ENCODE peak calls at places on chromosomes 16 and 17, in six cellular contexts. B is upper lobe of right lung; P is pancreas; U is brain microvascular endothelial cell; D is effector memory CD4-positive, alpha-beta T cell; K is left lung. C is an unnamed sample.

GRCh38 chr16:87543436-87544191 is 50.8 kb upstream of the ZCCHC14 start:
- DNase-seq in B (no peak), P (no peak), D (no peak), U (peak; percentile 31), K (no peak), C (no peak)

GRCh38 chr17:67139784-67140665 is 95.7 kb downstream of the CACNG1 start:
- DNase-seq in P (peak; percentile 91), D (no peak), U (no peak), K (no peak), B (no peak), C (no peak)

GRCh38 chr17:10316986-10317834 is 55.6 kb downstream of the MYH13 start:
- DNase-seq in U (peak; percentile 10), D (no peak), K (peak; percentile 84), B (peak; percentile 84), P (peak; percentile 50), C (no peak)

GRCh38 chr17:39709998-39710964 is 10.4 kb downstream of the ERBB2 start:
- DNase-seq in D (no peak), U (no peak), K (peak; percentile 67), P (no peak), B (no peak), C (no peak)

GRCh38 chr17:72191901-72192300 is 71.1 kb downstream of the SOX9 start:
- DNase-seq in D (no peak), U (no peak), B (no peak), K (no peak), P (no peak), C (no peak)

GRCh38 chr17:28865946-28866752 is 11.3 kb downstream of the ERAL1 start:
- DNase-seq in P (no peak), K (peak; percentile 36), U (no peak), B (no peak), D (no peak), C (no peak)

GRCh38 chr17:80836971-80837481 is 154.6 kb upstream of the CHMP6 start:
- DNase-seq in D (no peak), B (no peak), P (no peak), K (peak; percentile 57), U (no peak), C (no peak)

GRCh38 chr16:56675685-56676210 is 6.1 kb downstream of the MT1H start:
- DNase-seq in D (no peak), B (no peak), U (no peak), P (no peak), K (no peak), C (no peak)

GRCh38 chr17:69066482-69066881 is 5.8 kb upstream of the ABCA9 start:
- DNase-seq in D (no peak), U (no peak), P (no peak), K (no peak), B (no peak), C (no peak)

GRCh38 chr16:82051656-82052055 is 16.6 kb downstream of the HSD17B2 start:
- DNase-seq in K (no peak), B (no peak), P (no peak), D (no peak), U (no peak), C (no peak)

GRCh38 chr16:54346046-54346445 is 59.5 kb upstream of the IRX3 start:
- DNase-seq in B (no peak), D (no peak), P (no peak), U (no peak), K (no peak), C (no peak)

GRCh38 chr16:89279666-89280481 is 62.4 kb downstream of the ZNF778 start:
- DNase-seq in B (no peak), P (no peak), U (no peak), K (peak; percentile 73), D (no peak), C (no peak)

GRCh38 chr16:88685156-88686061 is 898 bp downstream of the SNAI3 start:
- DNase-seq in P (no peak), D (no peak), K (peak; percentile 80), U (peak; percentile 48), B (peak; percentile 75), C (no peak)

GRCh38 chr17:27540300-27541105 is 84.3 kb downstream of the KSR1 start:
- DNase-seq in U (peak; percentile 99), P (peak; percentile 98), K (peak; percentile 92), D (no peak), B (peak; percentile 94), C (peak; percentile 75)

GRCh38 chr16:28324235-28324886 is 32.0 kb downstream of the SBK1 start:
- DNase-seq in B (peak; percentile 46), D (no peak), P (no peak), K (no peak), U (no peak), C (no peak)

GRCh38 chr16:78906135-78906534 is 694.4 kb downstream of the MAF start:
- DNase-seq in K (no peak), U (no peak), B (no peak), D (no peak), P (no peak), C (no peak)

GRCh38 chr16:27318399-27319256 is 4.9 kb downstream of the IL4R start:
- DNase-seq in K (peak; percentile 90), P (no peak), D (no peak), U (peak; percentile 56), B (peak; percentile 84), C (peak; percentile 34)

GRCh38 chr17:29623283-29623647 is 553 bp upstream of the CORO6 start:
- DNase-seq in U (no peak), D (no peak), K (no peak), B (no peak), P (no peak), C (no peak)

GRCh38 chr16:85862476-85863383 is 36.2 kb upstream of the IRF8 start:
- DNase-seq in K (no peak), U (no peak), B (no peak), P (no peak), D (no peak), C (no peak)

GRCh38 chr17:68544111-68544510 is 31.9 kb downstream of the PRKAR1A start:
- DNase-seq in D (no peak), P (no peak), B (no peak), K (no peak), U (no peak), C (no peak)

GRCh38 chr16:28901862-28902261 is 23.2 kb downstream of the RABEP2 start:
- DNase-seq in B (no peak), P (no peak), D (no peak), U (no peak), K (no peak), C (no peak)

GRCh38 chr17:67376509-67376891 is 581 bp upstream of the PITPNC1 start:
- DNase-seq in K (no peak), B (no peak), P (no peak), D (no peak), U (peak; percentile 34), C (no peak)

GRCh38 chr17:36486204-36487194 is at the start of gene ZNHIT3:
- DNase-seq in B (peak; percentile 94), P (peak; percentile 86), U (peak; percentile 92), K (peak; percentile 96), D (peak; percentile 87), C (peak; percentile 91)
- H3K27ac ChIP-seq in B (peak within 1 kb of the TSS; percentile 91), P (peak within 1 kb of the TSS; percentile 10), U (no peak within 1 kb of the TSS), K (peak within 1 kb of the TSS; percentile 75), D (peak within 1 kb of the TSS; percentile 84), C (peak within 1 kb of the TSS; percentile 90)

GRCh38 chr16:84252214-84252613 is 12.4 kb upstream of the KCNG4 start:
- DNase-seq in B (no peak), D (no peak), K (no peak), U (no peak), P (no peak), C (no peak)
- H3K36me3 ChIP-seq in B (no peaks in the 10 kb centered on the region), D (no peaks in the 10 kb centered on the region), K (no peaks in the 10 kb centered on the region), U (no peaks in the 10 kb centered on the region), P (no peaks in the 10 kb centered on the region), C (no peaks in the 10 kb centered on the region)

GRCh38 chr16:11800385-11800718 is 3.3 kb upstream of the ZC3H7A start:
- DNase-seq in K (no peak), P (no peak), B (peak; percentile 17), D (no peak), U (no peak), C (no peak)
- H3K27ac ChIP-seq in K (peak overlapping the region; percentile 23), P (no peak overlapping the region), B (no peak overlapping the region), D (peak overlapping the region; percentile 21), U (no peak overlapping the region), C (no peak overlapping the region)

DNA sequence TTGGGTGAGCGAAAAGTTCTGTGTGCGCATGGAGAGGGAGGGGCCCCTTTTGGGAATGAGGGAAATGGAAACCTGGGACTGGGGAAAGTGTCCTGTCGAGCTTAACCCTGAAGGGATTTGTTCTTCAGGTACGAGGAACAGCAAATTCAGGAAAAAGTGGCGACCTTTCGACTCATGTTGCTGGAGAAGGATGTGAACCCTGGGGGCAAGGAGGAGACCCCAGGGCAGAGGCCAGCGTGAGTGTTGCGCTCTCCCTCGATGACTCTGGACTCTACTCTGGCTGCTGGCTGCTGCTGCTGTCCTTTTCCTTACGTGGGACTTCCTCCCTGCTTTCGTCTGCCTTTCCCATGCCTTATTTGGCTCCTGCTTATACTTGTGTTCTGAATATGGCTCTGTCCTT is 4.9 kb downstream of the SRRM2 start:
- DNase-seq in U (no peak), K (no peak), B (no peak), D (no peak), P (no peak), C (no peak)
- H3K36me3 ChIP-seq in U (peaks cover 60% of the 10 kb centered on the region), K (peaks cover 64% of the 10 kb centered on the region), B (peaks cover 62% of the 10 kb centered on the region), D (peaks cover 58% of the 10 kb centered on the region), P (peaks cover 50% of the 10 kb centered on the region), C (peaks cover 22% of the 10 kb centered on the region)

GRCh38 chr16:20906871-20907255 is 6.3 kb downstream of the LYRM1 start:
- DNase-seq in B (no peak), D (no peak), K (no peak), U (no peak), P (no peak), C (no peak)
- H3K27ac ChIP-seq in B (peak overlapping the region; percentile 56), D (no peak overlapping the region), K (peak overlapping the region; percentile 98), U (peak overlapping the region; percentile 63), P (peak overlapping the region; percentile 4), C (peak overlapping the region; percentile 99)

GRCh38 chr16:14528306-14528948 is 101.6 kb downstream of the PARN start:
- DNase-seq in D (no peak), K (no peak), U (no peak), B (no peak), P (no peak), C (no peak)
- H3K36me3 ChIP-seq in D (no peaks in the 10 kb centered on the region), K (no peaks in the 10 kb centered on the region), U (no peaks in the 10 kb centered on the region), B (no peaks in the 10 kb centered on the region), P (no peaks in the 10 kb centered on the region), C (no peaks in the 10 kb centered on the region)

DNA sequence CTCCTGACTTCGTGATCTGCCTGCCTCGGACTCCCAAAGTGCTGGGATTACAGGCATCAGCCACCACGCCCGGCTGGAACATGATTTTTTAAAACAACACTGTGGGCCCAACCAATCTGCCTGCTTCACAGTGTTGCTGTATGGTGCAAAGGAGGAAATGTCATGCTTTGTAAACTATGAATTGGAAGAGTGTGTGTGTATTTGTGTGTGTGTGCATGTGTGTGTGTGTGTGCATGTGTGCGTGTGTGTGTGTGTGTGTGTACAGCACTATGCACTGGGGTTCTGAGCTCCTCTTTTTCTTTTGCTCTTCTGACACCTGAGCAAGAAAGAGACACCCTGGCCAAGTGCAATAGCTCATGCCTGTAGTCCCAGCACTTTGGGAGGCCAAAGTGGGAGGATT is 14.5 kb upstream of the CNOT1 start:
- DNase-seq in P (no peak), K (no peak), U (no peak), B (no peak), D (no peak), C (no peak)
- H3K27ac ChIP-seq in P (no peak overlapping the region), K (no peak overlapping the region), U (no peak overlapping the region), B (no peak overlapping the region), D (no peak overlapping the region), C (no peak overlapping the region)

GRCh38 chr17:18987862-18988545 is 16.6 kb downstream of the FAM83G start:
- DNase-seq in B (no peak), K (peak; percentile 74), U (no peak), D (no peak), P (no peak), C (no peak)
- H3K36me3 ChIP-seq in B (no peaks in the 10 kb centered on the region), K (peaks cover 21% of the 10 kb centered on the region), U (peaks cover 7% of the 10 kb centered on the region), D (peaks cover 11% of the 10 kb centered on the region), P (no peaks in the 10 kb centered on the region), C (no peaks in the 10 kb centered on the region)